ENCODE peak calls at places on chromosomes 13 and 19, in nine cellular contexts. E, G, A, M, U, T, D, Q and W are unnamed samples.

GRCh38 chr13:109156181-109156935 is 526.9 kb downstream of the MYO16 start:
- DNase-seq in T (peak; percentile 66), G (no peak), D (peak; percentile 54), A (peak; percentile 16), U (no peak), Q (peak; percentile 86), E (no peak), M (peak; percentile 45), W (no peak)

GRCh38 chr13:46571189-46571901 is 18.4 kb downstream of the LRCH1 start:
- DNase-seq in A (no peak), Q (peak; percentile 76), D (no peak), E (no peak), M (no peak), G (no peak), T (no peak), U (no peak), W (no peak)

GRCh38 chr19:10295305-10295846 is 5.6 kb downstream of the ICAM5 start:
- DNase-seq in D (peak; percentile 44), G (peak; percentile 64), M (no peak), E (no peak), U (peak; percentile 51), T (peak; percentile 89), Q (no peak), A (no peak), W (no peak)

GRCh38 chr13:19618925-19619324 is 14.5 kb upstream of the MPHOSPH8 start:
- DNase-seq in T (no peak), U (peak; percentile 6), Q (peak; percentile 37), A (no peak), D (no peak), G (peak; percentile 68), M (no peak), E (peak; percentile 16), W (no peak)

GRCh38 chr19:32691952-32692726 is 518 bp downstream of the NUDT19 start:
- DNase-seq in A (peak; percentile 56), Q (peak; percentile 69), D (peak; percentile 67), G (peak; percentile 58), E (peak; percentile 63), M (no peak), T (peak; percentile 89), U (peak; percentile 70), W (no peak)

GRCh38 chr19:18102916-18103542 is 5.5 kb downstream of the MAST3 start:
- DNase-seq in G (no peak), M (no peak), Q (no peak), D (no peak), A (no peak), E (no peak), T (no peak), U (no peak), W (no peak)

GRCh38 chr13:25943666-25944065 is 108.2 kb downstream of the SHISA2 start:
- DNase-seq in E (peak; percentile 58), G (no peak), Q (no peak), A (no peak), T (no peak), D (no peak), U (no peak), M (peak; percentile 7), W (no peak)

GRCh38 chr13:80312012-80312704 is 28.8 kb downstream of the SPRY2 start:
- DNase-seq in U (no peak), G (peak; percentile 5), M (no peak), Q (no peak), A (no peak), D (no peak), E (no peak), T (no peak), W (no peak)

GRCh38 chr19:33519416-33519815 is 2.2 kb downstream of the PEPD start:
- DNase-seq in T (no peak), G (no peak), U (no peak), M (no peak), D (no peak), E (no peak), A (no peak), Q (no peak), W (no peak)

GRCh38 chr13:71118779-71119364 is 748.1 kb downstream of the DACH1 start:
- DNase-seq in D (no peak), E (no peak), Q (no peak), M (no peak), A (no peak), U (no peak), T (no peak), G (no peak), W (peak; percentile 15)

GRCh38 chr13:81987677-81988357 is 1646.9 kb upstream of the SPRY2 start:
- DNase-seq in D (no peak), A (no peak), U (no peak), G (no peak), E (no peak), M (no peak), Q (no peak), T (no peak), W (peak; percentile 11)

GRCh38 chr13:31749929-31750328 is 10.6 kb downstream of the RXFP2 start:
- DNase-seq in U (no peak), A (no peak), M (peak; percentile 89), Q (peak; percentile 94), G (no peak), E (no peak), T (no peak), D (no peak), W (no peak)

GRCh38 chr19:30733826-30734550 is 361.8 kb downstream of the ZNF536 start:
- DNase-seq in A (no peak), U (peak; percentile 14), G (no peak), M (no peak), T (no peak), Q (no peak), E (peak; percentile 45), D (no peak), W (no peak)
- TF ChIP-seq CTCF in A (no peak), U (no peak), G (no peak), M (no peak), T (no peak), Q (no peak), E (peak; percentile 52), D (peak; percentile 21), W (no peak)

GRCh38 chr13:88068975-88069374 is 397.8 kb downstream of the SLITRK5 start:
- DNase-seq in T (peak; percentile 35), A (no peak), E (peak; percentile 7), D (no peak), M (no peak), G (peak; percentile 18), Q (no peak), U (peak; percentile 17), W (no peak)
- TF ChIP-seq CTCF in T (no peak), A (no peak), E (no peak), D (no peak), M (no peak), G (no peak), Q (no peak), U (no peak), W (peak; percentile 15)

GRCh38 chr19:49764341-49764740 is 1.2 kb upstream of the TSKS start:
- DNase-seq in U (no peak), E (no peak), G (no peak), Q (no peak), M (no peak), A (no peak), D (no peak), T (no peak), W (no peak)
- TF ChIP-seq CTCF in U (no peak), E (no peak), G (no peak), Q (no peak), M (no peak), A (no peak), D (no peak), T (no peak), W (no peak)

GRCh38 chr13:29418026-29418425 is 177.5 kb downstream of the SLC7A1 start:
- DNase-seq in A (no peak), E (no peak), D (no peak), G (no peak), M (no peak), U (no peak), Q (no peak), T (no peak), W (no peak)
- TF ChIP-seq CTCF in A (no peak), E (no peak), D (no peak), G (no peak), M (no peak), U (peak; percentile 23), Q (no peak), T (no peak), W (no peak)

GRCh38 chr19:48553676-48554384 is 1.9 kb downstream of the SULT2B1 start:
- DNase-seq in E (peak; percentile 90), D (peak; percentile 15), A (no peak), Q (peak; percentile 86), U (peak; percentile 42), T (no peak), M (no peak), G (peak; percentile 44), W (no peak)

GRCh38 chr19:48558018-48558684 is 6.2 kb downstream of the SULT2B1 start:
- DNase-seq in T (no peak), E (peak; percentile 93), Q (peak; percentile 40), G (peak; percentile 96), A (no peak), M (no peak), D (peak; percentile 21), U (peak; percentile 79), W (no peak)

GRCh38 chr19:48554385-48555091 is 2.6 kb downstream of the SULT2B1 start:
- DNase-seq in M (no peak), T (no peak), A (no peak), E (peak; percentile 87), G (no peak), U (peak; percentile 34), Q (no peak), D (no peak), W (no peak)

GRCh38 chr19:48556825-48557224 is 4.9 kb downstream of the SULT2B1 start:
- DNase-seq in T (no peak), U (no peak), D (no peak), M (no peak), A (no peak), E (no peak), Q (no peak), G (no peak), W (no peak)

DNA sequence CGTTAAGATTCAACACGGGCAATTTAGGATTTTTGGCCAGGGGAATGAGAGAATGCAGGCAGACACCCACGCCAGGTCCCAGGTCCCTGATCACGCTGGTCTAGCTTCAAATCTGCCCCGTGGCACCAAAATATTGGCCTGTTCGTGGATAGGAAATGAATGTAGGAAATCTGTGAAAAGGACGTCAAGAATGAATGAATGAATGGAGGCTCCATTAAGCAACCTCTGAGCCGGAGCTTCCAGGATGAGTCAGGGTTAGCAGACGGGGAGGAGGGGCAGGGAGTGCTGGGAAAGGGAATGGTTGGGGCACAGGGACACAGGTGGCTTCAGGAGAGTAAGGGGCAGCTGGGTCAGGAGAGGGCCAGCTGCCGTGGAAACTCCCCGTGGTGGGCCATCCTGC is 4.2 kb downstream of the SULT2B1 start:
- DNase-seq in T (no peak), E (peak; percentile 82), U (no peak), M (no peak), Q (peak; percentile 69), A (no peak), D (no peak), G (peak; percentile 47), W (no peak)
- TF ChIP-seq CTCF in T (no peak), E (no peak), U (no peak), M (no peak), Q (no peak), A (no peak), D (no peak), G (no peak), W (no peak)

GRCh38 chr13:45327253-45327954 is 13.6 kb downstream of the TPT1 start:
- DNase-seq in E (no peak), U (no peak), A (no peak), Q (no peak), G (no peak), M (no peak), T (no peak), D (no peak), W (no peak)
- TF ChIP-seq CTCF in E (no peak), U (no peak), A (no peak), Q (no peak), G (no peak), M (no peak), T (no peak), D (no peak), W (no peak)

GRCh38 chr19:43316591-43317319 is 36.7 kb upstream of the CD177 start:
- DNase-seq in A (no peak), Q (peak; percentile 45), M (no peak), D (no peak), U (peak; percentile 40), T (no peak), G (peak; percentile 48), E (peak; percentile 83), W (peak; percentile 13)
- TF ChIP-seq CTCF in A (no peak), Q (peak; percentile 55), M (peak; percentile 44), D (peak; percentile 15), U (peak; percentile 23), T (no peak), G (no peak), E (peak; percentile 75), W (peak; percentile 69)